ENCODE peak calls at places on chromosomes 6 and 20, in seven cellular contexts. S, I, Z, W, K, N and F are unnamed samples.

GRCh38 chr6:111418971-111419693 is 63.9 kb downstream of the REV3L start:
- DNase-seq in N (no peak), I (no peak), K (no peak), Z (no peak), W (no peak), S (no peak), F (no peak)

GRCh38 chr6:20001286-20001685 is 164.1 kb downstream of the ID4 start:
- DNase-seq in Z (no peak), W (no peak), K (no peak), S (peak; percentile 74), N (no peak), I (no peak), F (no peak)

GRCh38 chr6:65786815-65787214 is 79.8 kb upstream of the EYS start:
- DNase-seq in N (no peak), Z (no peak), K (no peak), S (no peak), W (no peak), I (no peak), F (no peak)

GRCh38 chr6:69007781-69008180 is 372.7 kb downstream of the ADGRB3 start:
- DNase-seq in W (no peak), K (no peak), N (no peak), I (no peak), Z (no peak), S (no peak), F (no peak)

GRCh38 chr6:40473026-40473425 is 114.1 kb downstream of the LRFN2 start:
- DNase-seq in S (no peak), Z (no peak), K (no peak), I (no peak), W (no peak), N (no peak), F (no peak)

GRCh38 chr20:38180781-38181180 is 15.7 kb upstream of the TGM2 start:
- DNase-seq in Z (no peak), I (no peak), K (no peak), S (no peak), W (no peak), N (no peak), F (no peak)

GRCh38 chr20:3716195-3716834 is 3.9 kb upstream of the SIGLEC1 start:
- DNase-seq in S (no peak), Z (peak; percentile 74), N (no peak), K (no peak), I (no peak), W (no peak), F (no peak)

GRCh38 chr20:5036828-5037227 is 35.5 kb upstream of the SLC23A2 start:
- DNase-seq in W (no peak), Z (no peak), S (no peak), I (no peak), K (no peak), N (no peak), F (no peak)

GRCh38 chr20:8983478-8984345 is 85.2 kb upstream of the PLCB4 start:
- DNase-seq in K (no peak), Z (no peak), N (no peak), I (no peak), S (no peak), W (no peak), F (no peak)

GRCh38 chr20:49937023-49937929 is 1.1 kb downstream of the RNF114 start:
- DNase-seq in K (no peak), Z (no peak), W (peak; percentile 42), S (no peak), I (no peak), N (no peak), F (no peak)

GRCh38 chr20:50071039-50071888 is 41.7 kb downstream of the UBE2V1 start:
- DNase-seq in K (peak; percentile 95), I (peak; percentile 96), S (peak; percentile 98), N (peak; percentile 97), Z (peak; percentile 88), W (peak; percentile 93), F (peak; percentile 91)

GRCh38 chr20:39849664-39850063 is 839.4 kb downstream of the MAFB start:
- DNase-seq in N (peak; percentile 61), I (peak; percentile 81), W (peak; percentile 30), S (no peak), Z (no peak), K (peak; percentile 28), F (peak; percentile 82)

DNA sequence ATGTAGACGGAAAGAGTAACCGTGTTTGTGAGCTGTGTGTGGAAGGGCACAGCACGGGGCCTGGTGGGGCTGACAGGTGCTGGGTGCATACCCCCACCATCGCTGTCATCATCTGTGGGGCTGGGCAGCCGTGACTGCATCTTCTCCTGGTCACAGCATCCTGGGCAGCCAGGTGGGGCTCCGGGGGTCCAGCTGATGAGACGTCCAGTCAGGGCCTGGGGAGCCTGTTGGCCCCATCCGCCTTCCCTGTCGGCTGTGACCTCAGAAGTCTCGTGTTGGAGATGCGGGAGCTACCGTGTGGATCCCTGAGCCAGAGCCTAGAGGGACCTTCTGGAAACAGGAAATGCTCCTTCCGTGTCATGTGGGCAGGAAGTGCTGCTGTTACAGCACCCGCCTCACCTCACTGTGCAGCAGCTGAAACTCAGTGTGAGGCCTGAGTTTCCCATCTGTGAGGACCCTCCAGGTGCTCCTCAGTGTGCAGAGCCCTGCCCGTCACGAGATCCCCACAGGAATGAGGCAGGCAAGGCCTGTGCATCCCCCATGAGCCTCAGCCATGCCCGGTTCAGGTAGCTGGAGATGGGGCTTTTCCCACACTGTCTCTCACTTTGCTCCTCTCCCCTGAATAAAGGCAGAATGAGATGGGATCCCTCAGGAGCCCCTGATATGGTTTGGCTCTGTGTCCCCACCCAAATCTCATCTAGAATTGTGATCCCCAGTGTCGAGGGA is 108.7 kb downstream of the ERMARD start:
- DNase-seq in K (peak; percentile 24), I (no peak), N (no peak), Z (no peak), W (no peak), S (peak; percentile 80), F (no peak)
- H3K4me3 ChIP-seq in K (no peak overlapping the region), I (no peak overlapping the region), N (no peak overlapping the region), Z (no peak overlapping the region), W (no peak overlapping the region), S (no peak overlapping the region), F (no peak overlapping the region)

GRCh38 chr20:63356511-63356910 is 4.6 kb downstream of the CHRNA4 start:
- DNase-seq in W (no peak), N (no peak), I (no peak), Z (no peak), S (no peak), K (no peak), F (no peak)

GRCh38 chr20:63356931-63357879 is 3.9 kb downstream of the CHRNA4 start:
- DNase-seq in N (no peak), W (no peak), S (no peak), Z (no peak), K (no peak), I (no peak), F (no peak)

GRCh38 chr20:63352811-63353221 is 8.3 kb downstream of the CHRNA4 start:
- DNase-seq in I (no peak), Z (no peak), K (no peak), W (no peak), S (no peak), N (no peak), F (no peak)

GRCh38 chr20:63355781-63356295 is 5.3 kb downstream of the CHRNA4 start:
- DNase-seq in K (no peak), I (no peak), W (no peak), S (no peak), Z (no peak), N (no peak), F (no peak)

DNA sequence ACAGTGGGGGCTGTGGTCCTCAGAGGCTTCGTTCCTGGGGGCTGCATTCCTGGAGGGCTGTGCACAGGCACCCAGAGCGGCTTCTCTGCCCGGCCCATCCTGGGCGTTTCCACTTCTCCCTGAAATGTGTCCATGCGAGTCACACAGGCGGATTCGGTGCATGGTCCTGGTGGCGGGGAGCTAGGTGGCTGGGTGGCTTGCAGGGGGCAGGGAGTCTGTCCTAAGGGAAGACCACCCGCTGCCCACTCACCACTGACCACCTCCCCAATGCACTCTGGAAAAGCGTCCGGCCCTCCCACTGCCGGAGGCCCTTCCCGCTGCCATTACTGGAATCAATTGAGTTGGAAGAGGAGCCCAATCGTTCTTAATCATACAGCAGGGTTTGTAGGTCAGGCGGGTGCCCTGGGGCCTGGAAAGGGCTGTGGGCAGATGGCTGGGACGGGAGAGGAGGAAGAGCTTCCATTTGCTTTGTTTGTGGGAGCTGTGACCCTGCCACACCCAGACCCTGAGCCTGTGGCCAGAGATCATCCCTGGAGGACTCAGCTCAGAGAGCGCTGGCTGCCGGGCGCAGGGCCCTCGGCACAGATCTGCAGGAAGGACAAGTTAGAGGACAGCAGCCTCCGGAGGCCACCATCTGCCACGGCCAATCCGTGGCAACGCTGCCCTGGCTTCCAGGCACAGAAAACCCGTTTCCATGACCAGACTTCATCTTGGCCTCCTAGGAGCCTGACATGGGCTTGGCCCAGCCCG is 6.3 kb downstream of the CHRNA4 start:
- DNase-seq in Z (no peak), S (no peak), I (no peak), K (no peak), N (no peak), W (no peak), F (no peak)
- TF ChIP-seq EP300 in Z (no peak), S (no peak), I (no peak), K (no peak), N (no peak), W (no peak), F (no peak)

GRCh38 chr6:8064638-8065518 is 689 bp upstream of the BLOC1S5 start:
- DNase-seq in I (no peak), W (no peak), K (no peak), S (no peak), Z (no peak), N (no peak), F (no peak)
- H3K4me3 ChIP-seq in I (peak overlapping the region; percentile 73), W (peak overlapping the region; percentile 78), K (peak overlapping the region; percentile 90), S (peak overlapping the region; percentile 95), Z (peak overlapping the region; percentile 93), N (peak overlapping the region; percentile 66), F (peak overlapping the region; percentile 83)

GRCh38 chr6:166614589-166614988 is 12.5 kb downstream of the RPS6KA2 start:
- DNase-seq in Z (no peak), W (no peak), S (no peak), K (no peak), I (no peak), N (no peak), F (no peak)

GRCh38 chr6:166616261-166617226 is 10.5 kb downstream of the RPS6KA2 start:
- DNase-seq in Z (no peak), S (no peak), I (no peak), N (no peak), K (no peak), W (no peak), F (no peak)

GRCh38 chr6:166617359-166617758 is 9.7 kb downstream of the RPS6KA2 start:
- DNase-seq in N (no peak), W (no peak), Z (no peak), K (no peak), S (no peak), I (no peak), F (no peak)

GRCh38 chr6:166614171-166614583 is 12.9 kb downstream of the RPS6KA2 start:
- DNase-seq in S (no peak), Z (no peak), W (no peak), K (no peak), I (peak; percentile 38), N (no peak), F (no peak)

DNA sequence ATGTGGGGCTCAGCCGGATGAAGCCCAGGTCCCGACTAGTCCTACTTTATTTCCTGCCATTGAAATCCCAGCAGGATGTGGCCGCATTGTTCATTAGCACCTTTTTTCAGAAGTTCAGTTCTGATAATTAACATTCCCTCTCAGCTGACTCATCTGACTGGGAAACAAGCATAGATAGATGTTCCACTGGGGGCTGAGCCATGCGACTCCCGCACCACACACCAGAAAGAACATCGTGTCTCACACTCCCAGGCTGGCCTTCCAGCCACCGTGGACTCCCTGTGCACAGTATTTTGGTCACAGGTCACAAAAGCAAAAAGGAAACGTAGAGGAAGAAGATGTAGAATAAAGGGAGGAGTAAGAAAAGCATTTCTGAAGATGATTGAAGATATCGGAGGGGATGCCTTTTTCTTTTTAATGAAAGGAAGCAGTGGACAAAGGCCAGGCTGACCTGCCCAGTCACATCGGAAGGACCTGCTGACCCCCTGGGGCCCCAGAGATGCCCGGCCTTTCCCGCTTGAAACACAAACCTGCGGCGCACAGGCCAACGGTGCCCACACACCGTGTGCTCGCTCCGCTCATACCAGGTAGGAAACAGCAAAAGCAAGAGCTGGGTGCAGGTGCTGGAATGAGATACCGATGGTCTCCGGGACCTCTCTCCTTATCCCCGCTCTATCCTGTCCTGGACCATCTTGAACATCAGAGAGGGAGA is 11.8 kb downstream of the RPS6KA2 start:
- DNase-seq in W (no peak), I (peak; percentile 58), N (no peak), Z (no peak), K (no peak), S (no peak), F (no peak)
- TF ChIP-seq EP300 in W (peak; percentile 9), I (no peak), N (no peak), Z (no peak), K (peak; percentile 73), S (peak; percentile 35), F (no peak)